ENCODE peak calls at places on chromosomes 13 and 19, in six cellular contexts. A, Z, M, T, B and I are unnamed samples.

GRCh38 chr19:50911206-50912101 is at the start of gene KLK4:
- DNase-seq in A (no peak), Z (no peak), M (no peak), T (no peak), B (no peak), I (no peak)

GRCh38 chr13:74444877-74445479 is 310.8 kb upstream of the KLF12 start:
- DNase-seq in A (no peak), Z (no peak), M (no peak), T (peak; percentile 35), B (peak; percentile 14), I (peak; percentile 86)

GRCh38 chr13:50617134-50617721 is 226.3 kb downstream of the DLEU7 start:
- DNase-seq in A (no peak), Z (peak; percentile 92), M (no peak), T (peak; percentile 84), B (peak; percentile 41), I (peak; percentile 87)

GRCh38 chr13:65679240-65679639 is 1550.9 kb downstream of the PCDH9 start:
- DNase-seq in A (no peak), Z (no peak), M (no peak), T (peak; percentile 68), B (peak; percentile 54), I (no peak)

GRCh38 chr19:2356036-2356646 is 3.9 kb upstream of the TMPRSS9 start:
- DNase-seq in A (no peak), Z (no peak), M (no peak), T (no peak), B (no peak), I (no peak)

GRCh38 chr13:100811431-100811830 is 136.8 kb upstream of the TMTC4 start:
- DNase-seq in A (no peak), Z (no peak), M (no peak), T (no peak), B (no peak), I (no peak)

GRCh38 chr13:99380921-99381645 is 73.9 kb upstream of the GPR183 start:
- DNase-seq in A (no peak), Z (no peak), M (peak; percentile 82), T (peak; percentile 2), B (peak; percentile 7), I (no peak)

GRCh38 chr13:77599351-77599750 is 63.8 kb downstream of the SCEL start:
- DNase-seq in A (no peak), Z (no peak), M (no peak), T (no peak), B (no peak), I (no peak)

GRCh38 chr19:29449371-29449770 is 76.4 kb upstream of the VSTM2B start:
- DNase-seq in A (no peak), Z (no peak), M (no peak), T (no peak), B (no peak), I (no peak)

GRCh38 chr13:40589285-40590109 is 76.9 kb downstream of the FOXO1 start:
- DNase-seq in A (no peak), Z (peak; percentile 94), M (peak; percentile 88), T (peak; percentile 77), B (no peak), I (peak; percentile 53)

GRCh38 chr19:35513231-35513974 is at the start of gene DMKN:
- DNase-seq in A (peak; percentile 61), Z (no peak), M (no peak), T (peak; percentile 11), B (peak; percentile 58), I (peak; percentile 14)

GRCh38 chr19:18763674-18764590 is 27.2 kb downstream of the COMP start:
- DNase-seq in A (no peak), Z (no peak), M (no peak), T (peak; percentile 75), B (peak; percentile 27), I (peak; percentile 82)

GRCh38 chr13:20415694-20416107 is 110.0 kb downstream of the CRYL1 start:
- DNase-seq in A (no peak), Z (no peak), M (no peak), T (no peak), B (no peak), I (no peak)

GRCh38 chr19:2047076-2047448 is 4.0 kb downstream of the MKNK2 start:
- DNase-seq in A (no peak), Z (no peak), M (no peak), T (no peak), B (no peak), I (no peak)

GRCh38 chr19:12794196-12794921 is 3.1 kb downstream of the JUNB start:
- DNase-seq in A (no peak), Z (no peak), M (no peak), T (no peak), B (peak; percentile 62), I (peak; percentile 9)

GRCh38 chr19:12792048-12792852 is 964 bp downstream of the JUNB start:
- DNase-seq in A (peak; percentile 84), Z (peak; percentile 43), M (no peak), T (no peak), B (peak; percentile 55), I (peak; percentile 79)

GRCh38 chr19:12794936-12795335 is 3.6 kb downstream of the JUNB start:
- DNase-seq in A (no peak), Z (no peak), M (no peak), T (no peak), B (peak; percentile 29), I (no peak)

GRCh38 chr19:12792853-12793289 is 1.6 kb downstream of the JUNB start:
- DNase-seq in A (no peak), Z (peak; percentile 28), M (no peak), T (no peak), B (no peak), I (peak; percentile 19)

DNA sequence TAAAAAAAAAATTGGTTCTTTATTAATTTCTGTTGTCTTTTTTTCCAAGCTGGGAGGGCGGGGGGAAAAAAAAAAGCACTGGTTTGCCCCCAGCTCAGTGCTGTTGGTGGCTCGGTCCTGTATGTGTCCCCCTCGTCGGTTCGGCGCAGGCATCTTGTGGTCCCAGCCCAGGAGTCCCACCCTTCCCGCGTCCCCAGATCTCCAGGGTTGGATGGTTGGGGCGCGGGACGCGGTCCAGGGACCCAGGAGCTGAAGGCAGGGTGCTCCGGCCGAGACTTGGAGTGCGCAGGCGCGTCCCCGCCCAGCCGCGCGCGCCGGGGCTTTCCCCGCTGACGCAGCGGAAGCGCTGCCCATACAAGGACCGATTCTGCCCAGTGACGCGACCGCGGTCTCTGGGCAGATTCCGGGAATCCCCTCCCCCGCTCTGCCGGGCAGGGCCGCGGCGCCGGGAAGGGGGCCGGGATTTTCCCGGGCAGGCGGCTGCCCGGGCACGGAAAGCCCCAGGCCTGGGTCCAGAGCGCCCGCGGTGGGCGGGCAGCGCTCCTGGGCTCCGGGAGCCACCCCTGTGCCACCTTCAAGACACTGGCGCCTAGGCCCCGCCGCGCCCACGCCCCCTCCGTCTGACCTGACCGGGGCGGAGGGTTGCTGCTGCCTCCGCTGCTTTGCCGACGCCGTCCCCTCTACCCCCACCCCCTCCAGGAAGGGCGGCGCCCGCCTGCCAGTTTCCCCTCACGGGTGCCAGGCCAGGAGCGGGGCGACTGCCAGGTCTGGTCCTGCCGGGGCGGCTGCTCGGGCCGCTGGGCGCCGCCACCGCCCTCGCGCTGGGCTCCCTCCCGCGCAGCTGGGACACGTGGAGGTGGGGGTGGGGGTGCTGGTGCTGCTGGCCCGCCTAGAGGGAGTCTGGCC is 2.3 kb downstream of the JUNB start:
- DNase-seq in A (peak; percentile 94), Z (peak; percentile 97), M (peak; percentile 81), T (peak; percentile 89), B (peak; percentile 92), I (peak; percentile 99)
- H3K9ac ChIP-seq in A (peak overlapping the region; percentile 28), Z (peak overlapping the region; percentile 74), M (peak overlapping the region; percentile 95), T (peak overlapping the region; percentile 99), B (peak overlapping the region; percentile 80), I (peak overlapping the region; percentile 89)

GRCh38 chr19:3463959-3464796 is 16.1 kb downstream of the SMIM24 start:
- DNase-seq in A (no peak), Z (no peak), M (no peak), T (no peak), B (no peak), I (no peak)
- H3K27ac ChIP-seq in A (no peak overlapping the region), Z (no peak overlapping the region), M (no peak overlapping the region), T (no peak overlapping the region), B (no peak overlapping the region), I (no peak overlapping the region)

GRCh38 chr13:111791131-111791530 is 275.8 kb upstream of the SOX1 start:
- DNase-seq in A (no peak), Z (no peak), M (no peak), T (no peak), B (no peak), I (no peak)
- H2AFZ ChIP-seq in A (no peak overlapping the region), Z (no peak overlapping the region), M (no peak overlapping the region), T (no peak overlapping the region), B (no peak overlapping the region), I (no peak overlapping the region)

DNA sequence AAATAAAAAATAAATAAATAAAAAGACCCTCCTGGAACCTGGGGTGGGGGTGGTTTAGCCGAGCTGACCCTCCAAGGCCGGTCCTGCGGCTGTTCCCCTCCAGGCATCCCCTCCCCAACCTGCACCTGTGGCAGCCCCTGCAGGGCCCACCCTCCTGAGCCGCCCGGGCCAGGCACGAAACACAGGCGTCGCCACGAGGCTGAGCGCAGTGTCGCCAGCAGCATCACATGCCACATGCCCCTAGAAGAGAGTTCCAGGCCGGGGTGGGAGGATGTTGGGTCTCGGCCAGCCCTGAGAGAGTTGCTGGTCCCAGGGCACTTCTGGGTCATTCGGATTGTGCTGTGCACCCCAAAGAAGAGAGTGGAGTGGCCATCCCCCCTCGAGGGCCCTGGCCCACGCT is 82.0 kb downstream of the KDM4B start:
- DNase-seq in A (no peak), Z (no peak), M (no peak), T (no peak), B (no peak), I (no peak)
- H3K9ac ChIP-seq in A (no peak overlapping the region), Z (no peak overlapping the region), M (no peak overlapping the region), T (no peak overlapping the region), B (no peak overlapping the region), I (no peak overlapping the region)